ENCODE peak calls at places on chromosomes 11 and 22, in nine cellular contexts. S is tibial nerve; O is naive thymus-derived CD4-positive, alpha-beta T cell; G is kidney; I is endodermal cell; L is stomach; E is adrenal gland; X is fibroblast of lung; A is esophagus muscularis mucosa. D is an unnamed sample.

GRCh38 chr11:61816736-61817455 is at the start of gene FADS1:
- DNase-seq in S (peak), O (peak), G (peak), I (peak), L (peak), E (peak), X (peak), A (peak), D (peak)

GRCh38 chr11:85826096-85826855 is 15.3 kb upstream of the SYTL2 start:
- DNase-seq in S (peak), O (peak), G (peak), I (peak), L (no peak), E (peak), X (peak), A (no peak), D (no peak)

GRCh38 chr11:115653076-115653475 is 148.9 kb upstream of the CADM1 start:
- DNase-seq in S (no peak), O (no peak), G (no peak), I (no peak), L (no peak), E (no peak), X (peak), A (no peak), D (no peak)

GRCh38 chr11:134654161-134654915 is 242.3 kb upstream of the B3GAT1 start:
- DNase-seq in S (no peak), O (peak), G (peak), I (peak), L (peak), E (no peak), X (no peak), A (no peak), D (no peak)

GRCh38 chr11:67062526-67063373 is 6.1 kb downstream of the RHOD start:
- DNase-seq in S (no peak), O (no peak), G (peak), I (no peak), L (peak), E (no peak), X (no peak), A (no peak), D (no peak)

GRCh38 chr11:108112059-108112458 is 9.3 kb upstream of the ACAT1 start:
- DNase-seq in S (no peak), O (no peak), G (no peak), I (no peak), L (no peak), E (no peak), X (peak), A (peak), D (no peak)

GRCh38 chr11:100957499-100957898 is 172.1 kb downstream of the PGR start:
- DNase-seq in S (no peak), O (no peak), G (no peak), I (no peak), L (no peak), E (no peak), X (no peak), A (no peak), D (no peak)

GRCh38 chr22:31818481-31819392 is 64.9 kb downstream of the DEPDC5 start:
- DNase-seq in S (no peak), O (no peak), G (no peak), I (no peak), L (no peak), E (no peak), X (peak), A (no peak), D (no peak)

GRCh38 chr11:119254239-119254638 is 48.1 kb downstream of the CBL start:
- DNase-seq in S (no peak), O (peak), G (no peak), I (no peak), L (no peak), E (no peak), X (no peak), A (no peak), D (no peak)

GRCh38 chr11:121889168-121889567 is 226.8 kb downstream of the BLID start:
- DNase-seq in S (no peak), O (no peak), G (no peak), I (no peak), L (no peak), E (no peak), X (peak), A (no peak), D (no peak)

GRCh38 chr11:121634889-121635288 is 182.1 kb upstream of the SORL1-AS1 start:
- DNase-seq in S (no peak), O (peak), G (no peak), I (peak), L (no peak), E (no peak), X (peak), A (no peak), D (no peak)

GRCh38 chr22:47111626-47112373 is 349.4 kb downstream of the TBC1D22A start:
- DNase-seq in S (no peak), O (no peak), G (no peak), I (no peak), L (no peak), E (no peak), X (no peak), A (no peak), D (no peak)

GRCh38 chr22:46909237-46910030 is 147.0 kb downstream of the TBC1D22A start:
- DNase-seq in S (no peak), O (no peak), G (peak), I (no peak), L (no peak), E (no peak), X (no peak), A (no peak), D (no peak)

GRCh38 chr22:27407369-27407985 is 394.1 kb downstream of the MN1 start:
- DNase-seq in S (no peak), O (no peak), G (no peak), I (no peak), L (no peak), E (no peak), X (no peak), A (no peak), D (no peak)

GRCh38 chr11:119501777-119502405 is 78.9 kb upstream of the THY1 start:
- DNase-seq in S (no peak), O (no peak), G (no peak), I (peak), L (no peak), E (no peak), X (no peak), A (no peak), D (peak)

GRCh38 chr11:58513747-58514367 is 6.0 kb upstream of the OR5B21 start:
- DNase-seq in S (peak), O (peak), G (peak), I (peak), L (no peak), E (peak), X (peak), A (no peak), D (no peak)

GRCh38 chr22:46897246-46897623 is 134.8 kb downstream of the TBC1D22A start:
- DNase-seq in S (no peak), O (no peak), G (peak), I (peak), L (peak), E (no peak), X (no peak), A (no peak), D (no peak)

GRCh38 chr22:22380098-22381030 is 128.2 kb downstream of the ZNF280B start:
- DNase-seq in S (no peak), O (no peak), G (no peak), I (peak), L (no peak), E (no peak), X (no peak), A (peak), D (no peak)

GRCh38 chr11:57155400-57155799 is 26.4 kb upstream of the LRRC55 start:
- DNase-seq in S (no peak), O (no peak), G (no peak), I (no peak), L (no peak), E (no peak), X (peak), A (no peak), D (no peak)

GRCh38 chr22:42938449-42938848 is 76.5 kb downstream of the PACSIN2 start:
- DNase-seq in S (no peak), O (no peak), G (no peak), I (peak), L (no peak), E (no peak), X (no peak), A (no peak), D (no peak)
- H3K27ac ChIP-seq in S (peak), O (no peak), G (no peak), I (no peak), L (peak), E (no peak), X (no peak), A (peak), D (no peak)

GRCh38 chr22:38871360-38872171 is 450 bp downstream of the CBX6 start:
- DNase-seq in S (no peak), O (peak), G (peak), I (peak), L (peak), E (peak), X (no peak), A (no peak), D (no peak)
- H3K27ac ChIP-seq in S (peak), O (peak), G (peak), I (no peak), L (peak), E (peak), X (peak), A (peak), D (peak)

GRCh38 chr22:45608763-45609180 is 62.9 kb upstream of the ATXN10 start:
- DNase-seq in S (no peak), O (no peak), G (peak), I (no peak), L (no peak), E (no peak), X (peak), A (no peak), D (no peak)
- H3K27ac ChIP-seq in S (no peak), O (no peak), G (no peak), I (no peak), L (no peak), E (no peak), X (no peak), A (no peak), D (no peak)

GRCh38 chr11:68471360-68472340 is 11.1 kb downstream of the PPP6R3 start:
- DNase-seq in S (no peak), O (peak), G (peak), I (no peak), L (no peak), E (no peak), X (peak), A (no peak), D (no peak)

GRCh38 chr11:68468217-68468828 is 7.8 kb downstream of the PPP6R3 start:
- DNase-seq in S (no peak), O (peak), G (no peak), I (no peak), L (no peak), E (no peak), X (no peak), A (no peak), D (no peak)

GRCh38 chr11:68469122-68469521 is 8.6 kb downstream of the PPP6R3 start:
- DNase-seq in S (no peak), O (no peak), G (no peak), I (no peak), L (no peak), E (no peak), X (peak), A (no peak), D (no peak)

GRCh38 chr11:68470304-68470811 is 9.8 kb downstream of the PPP6R3 start:
- DNase-seq in S (no peak), O (no peak), G (peak), I (no peak), L (no peak), E (no peak), X (no peak), A (no peak), D (no peak)

GRCh38 chr11:68469642-68470041 is 9.1 kb downstream of the PPP6R3 start:
- DNase-seq in S (no peak), O (no peak), G (no peak), I (no peak), L (no peak), E (no peak), X (no peak), A (no peak), D (no peak)
- H3K27ac ChIP-seq in S (no peak), O (peak), G (no peak), I (no peak), L (no peak), E (no peak), X (no peak), A (no peak), D (no peak)

GRCh38 chr11:8722809-8723208 is 40.2 kb downstream of the RPL27A start:
- DNase-seq in S (no peak), O (no peak), G (no peak), I (no peak), L (no peak), E (no peak), X (no peak), A (no peak), D (no peak)
- H3K27ac ChIP-seq in S (peak), O (no peak), G (peak), I (no peak), L (peak), E (no peak), X (peak), A (peak), D (no peak)

DNA sequence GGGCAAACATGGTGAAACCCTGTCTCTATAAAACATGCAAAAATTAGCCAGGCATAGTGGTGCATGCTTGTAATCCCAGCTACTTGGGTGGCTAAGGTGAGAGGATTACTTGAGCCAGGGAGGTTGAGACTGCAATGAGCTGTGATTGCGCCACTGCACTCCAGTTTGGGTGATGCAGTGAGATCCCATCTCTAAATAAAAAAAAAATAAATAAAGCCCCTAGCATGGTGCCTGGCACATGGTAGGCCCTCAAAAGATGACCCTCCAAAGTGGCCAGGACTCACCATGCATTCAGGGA is 74.6 kb downstream of the PTPRJ start:
- DNase-seq in S (no peak), O (no peak), G (no peak), I (no peak), L (no peak), E (no peak), X (no peak), A (no peak), D (no peak)
- H3K27ac ChIP-seq in S (no peak), O (no peak), G (peak), I (no peak), L (peak), E (no peak), X (no peak), A (no peak), D (no peak)

DNA sequence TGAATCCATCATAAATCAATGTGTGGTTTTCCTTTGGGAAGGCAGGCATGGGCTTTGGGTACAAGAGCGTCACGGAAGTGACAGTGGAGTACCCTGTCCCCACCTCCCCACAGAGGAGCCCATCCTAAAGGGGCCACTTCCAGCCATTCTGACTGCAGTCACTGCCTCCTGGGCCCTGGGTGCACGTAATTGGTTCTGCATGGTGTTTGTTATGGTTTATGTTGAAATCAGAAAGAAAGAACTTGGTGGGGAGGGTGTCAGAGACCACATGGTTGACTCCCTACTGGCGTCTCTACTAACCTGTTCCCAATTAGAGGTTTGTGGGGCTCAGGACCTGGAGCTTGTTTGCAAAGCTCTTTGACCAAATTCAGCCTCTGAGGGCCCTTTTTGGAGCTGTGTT is 40.8 kb downstream of the RIBC2 start:
- DNase-seq in S (peak), O (no peak), G (no peak), I (no peak), L (no peak), E (no peak), X (peak), A (no peak), D (no peak)
- H3K27ac ChIP-seq in S (no peak), O (no peak), G (no peak), I (no peak), L (peak), E (no peak), X (peak), A (no peak), D (no peak)

GRCh38 chr11:8713760-8714159 is 31.2 kb downstream of the RPL27A start:
- DNase-seq in S (no peak), O (no peak), G (peak), I (peak), L (no peak), E (no peak), X (no peak), A (no peak), D (no peak)
- H3K27ac ChIP-seq in S (no peak), O (no peak), G (no peak), I (peak), L (peak), E (no peak), X (no peak), A (peak), D (no peak)

GRCh38 chr11:69964247-69964643 is 113.9 kb upstream of the ANO1 start:
- DNase-seq in S (no peak), O (no peak), G (no peak), I (no peak), L (no peak), E (no peak), X (no peak), A (no peak), D (no peak)

GRCh38 chr11:69966910-69967309 is 111.2 kb upstream of the ANO1 start:
- DNase-seq in S (no peak), O (no peak), G (no peak), I (no peak), L (no peak), E (no peak), X (no peak), A (no peak), D (no peak)

GRCh38 chr11:69966583-69966835 is 111.6 kb upstream of the ANO1 start:
- DNase-seq in S (no peak), O (no peak), G (no peak), I (no peak), L (no peak), E (no peak), X (no peak), A (no peak), D (no peak)

GRCh38 chr11:69967484-69967883 is 110.6 kb upstream of the ANO1 start:
- DNase-seq in S (no peak), O (no peak), G (no peak), I (no peak), L (no peak), E (no peak), X (no peak), A (no peak), D (no peak)

GRCh38 chr11:69965821-69966582 is 112.1 kb upstream of the ANO1 start:
- DNase-seq in S (no peak), O (no peak), G (no peak), I (no peak), L (no peak), E (no peak), X (no peak), A (no peak), D (no peak)
- H3K27ac ChIP-seq in S (no peak), O (no peak), G (no peak), I (no peak), L (no peak), E (no peak), X (no peak), A (no peak), D (no peak)